ENCODE peak calls at places on chromosomes 1 and 21, in eight cellular contexts. One of them, this sample, is unnamed.

GRCh38 chr1:60573121-60573520 is 499.6 kb upstream of the C1orf87 start:
- DNase-seq in lower lobe of right lung: no peak
- DNase-seq in fibroblast of pulmonary artery: peak; percentile 73
- DNase-seq in AG09319: no peak
- DNase-seq in progenitor cell of endocrine pancreas: no peak
- DNase-seq in left ventricle myocardium inferior: no peak
- DNase-seq in cardiac muscle cell: peak; percentile 40
- DNase-seq in endodermal cell: no peak
- DNase-seq in this sample: no peak

GRCh38 chr1:218711884-218712674 is 366.9 kb downstream of the TGFB2 start:
- DNase-seq in lower lobe of right lung: no peak
- DNase-seq in fibroblast of pulmonary artery: peak; percentile 39
- DNase-seq in AG09319: peak; percentile 54
- DNase-seq in progenitor cell of endocrine pancreas: no peak
- DNase-seq in left ventricle myocardium inferior: no peak
- DNase-seq in cardiac muscle cell: peak; percentile 44
- DNase-seq in endodermal cell: no peak
- DNase-seq in this sample: no peak

GRCh38 chr1:227428803-227429202 is 110.5 kb upstream of the CDC42BPA start:
- DNase-seq in lower lobe of right lung: no peak
- DNase-seq in fibroblast of pulmonary artery: peak; percentile 94
- DNase-seq in AG09319: no peak
- DNase-seq in progenitor cell of endocrine pancreas: no peak
- DNase-seq in left ventricle myocardium inferior: no peak
- DNase-seq in cardiac muscle cell: peak; percentile 86
- DNase-seq in endodermal cell: no peak
- DNase-seq in this sample: no peak

GRCh38 chr1:58885998-58886397 is 102.2 kb upstream of the JUN start:
- DNase-seq in lower lobe of right lung: no peak
- DNase-seq in fibroblast of pulmonary artery: no peak
- DNase-seq in AG09319: no peak
- DNase-seq in progenitor cell of endocrine pancreas: no peak
- DNase-seq in left ventricle myocardium inferior: peak; percentile 45
- DNase-seq in cardiac muscle cell: peak; percentile 42
- DNase-seq in endodermal cell: no peak
- DNase-seq in this sample: no peak

GRCh38 chr1:222923506-222923905 is 108.7 kb downstream of the DISP1 start:
- DNase-seq in lower lobe of right lung: no peak
- DNase-seq in fibroblast of pulmonary artery: no peak
- DNase-seq in AG09319: no peak
- DNase-seq in progenitor cell of endocrine pancreas: no peak
- DNase-seq in left ventricle myocardium inferior: no peak
- DNase-seq in cardiac muscle cell: peak; percentile 17
- DNase-seq in endodermal cell: no peak
- DNase-seq in this sample: no peak

GRCh38 chr1:173410133-173410793 is 66.9 kb upstream of the PRDX6 start:
- DNase-seq in lower lobe of right lung: no peak
- DNase-seq in fibroblast of pulmonary artery: no peak
- DNase-seq in AG09319: no peak
- DNase-seq in progenitor cell of endocrine pancreas: no peak
- DNase-seq in left ventricle myocardium inferior: no peak
- DNase-seq in cardiac muscle cell: peak; percentile 33
- DNase-seq in endodermal cell: no peak
- DNase-seq in this sample: no peak

GRCh38 chr1:77742011-77742555 is 17.6 kb downstream of the USP33 start:
- DNase-seq in lower lobe of right lung: no peak
- DNase-seq in fibroblast of pulmonary artery: no peak
- DNase-seq in AG09319: no peak
- DNase-seq in progenitor cell of endocrine pancreas: no peak
- DNase-seq in left ventricle myocardium inferior: no peak
- DNase-seq in cardiac muscle cell: no peak
- DNase-seq in endodermal cell: no peak
- DNase-seq in this sample: no peak

GRCh38 chr1:43768168-43768567 is 60.8 kb downstream of the ST3GAL3 start:
- DNase-seq in lower lobe of right lung: no peak
- DNase-seq in fibroblast of pulmonary artery: no peak
- DNase-seq in AG09319: no peak
- DNase-seq in progenitor cell of endocrine pancreas: no peak
- DNase-seq in left ventricle myocardium inferior: no peak
- DNase-seq in cardiac muscle cell: no peak
- DNase-seq in endodermal cell: no peak
- DNase-seq in this sample: no peak

GRCh38 chr1:182120411-182121258 is 59.1 kb upstream of the ZNF648 start:
- DNase-seq in lower lobe of right lung: peak; percentile 62
- DNase-seq in fibroblast of pulmonary artery: peak; percentile 4
- DNase-seq in AG09319: peak; percentile 3
- DNase-seq in progenitor cell of endocrine pancreas: no peak
- DNase-seq in left ventricle myocardium inferior: peak; percentile 31
- DNase-seq in cardiac muscle cell: peak; percentile 43
- DNase-seq in endodermal cell: no peak
- DNase-seq in this sample: no peak

GRCh38 chr1:10824821-10825540 is 28.5 kb upstream of the CASZ1 start:
- DNase-seq in lower lobe of right lung: no peak
- DNase-seq in fibroblast of pulmonary artery: peak; percentile 79
- DNase-seq in AG09319: no peak
- DNase-seq in progenitor cell of endocrine pancreas: no peak
- DNase-seq in left ventricle myocardium inferior: no peak
- DNase-seq in cardiac muscle cell: peak; percentile 67
- DNase-seq in endodermal cell: peak; percentile 82
- DNase-seq in this sample: no peak

GRCh38 chr1:35202048-35202719 is 9.2 kb upstream of the SFPQ start:
- DNase-seq in lower lobe of right lung: no peak
- DNase-seq in fibroblast of pulmonary artery: peak; percentile 91
- DNase-seq in AG09319: peak; percentile 56
- DNase-seq in progenitor cell of endocrine pancreas: peak; percentile 48
- DNase-seq in left ventricle myocardium inferior: peak; percentile 39
- DNase-seq in cardiac muscle cell: peak; percentile 89
- DNase-seq in endodermal cell: peak; percentile 91
- DNase-seq in this sample: peak; percentile 74

GRCh38 chr1:77044133-77044849 is 174.9 kb downstream of the PIGK start:
- DNase-seq in lower lobe of right lung: no peak
- DNase-seq in fibroblast of pulmonary artery: no peak
- DNase-seq in AG09319: no peak
- DNase-seq in progenitor cell of endocrine pancreas: no peak
- DNase-seq in left ventricle myocardium inferior: no peak
- DNase-seq in cardiac muscle cell: no peak
- DNase-seq in endodermal cell: no peak
- DNase-seq in this sample: no peak

GRCh38 chr1:82515650-82516049 is 714.9 kb downstream of the ADGRL2 start:
- DNase-seq in lower lobe of right lung: no peak
- DNase-seq in fibroblast of pulmonary artery: peak; percentile 8
- DNase-seq in AG09319: no peak
- DNase-seq in progenitor cell of endocrine pancreas: no peak
- DNase-seq in left ventricle myocardium inferior: no peak
- DNase-seq in cardiac muscle cell: no peak
- DNase-seq in endodermal cell: no peak
- DNase-seq in this sample: no peak

GRCh38 chr1:32474954-32475353 is 10.1 kb downstream of the ZBTB8B start:
- DNase-seq in lower lobe of right lung: no peak
- DNase-seq in fibroblast of pulmonary artery: no peak
- DNase-seq in AG09319: no peak
- DNase-seq in progenitor cell of endocrine pancreas: no peak
- DNase-seq in left ventricle myocardium inferior: no peak
- DNase-seq in cardiac muscle cell: no peak
- DNase-seq in endodermal cell: no peak
- DNase-seq in this sample: no peak

GRCh38 chr1:153534933-153535663 is 693 bp downstream of the S100A6 start:
- DNase-seq in lower lobe of right lung: peak; percentile 85
- DNase-seq in fibroblast of pulmonary artery: no peak
- DNase-seq in AG09319: no peak
- DNase-seq in progenitor cell of endocrine pancreas: no peak
- DNase-seq in left ventricle myocardium inferior: peak; percentile 68
- DNase-seq in cardiac muscle cell: peak; percentile 37
- DNase-seq in endodermal cell: peak; percentile 47
- DNase-seq in this sample: no peak

GRCh38 chr1:99682291-99682751 is 36.4 kb downstream of the PALMD start:
- DNase-seq in lower lobe of right lung: no peak
- DNase-seq in fibroblast of pulmonary artery: peak; percentile 88
- DNase-seq in AG09319: no peak
- DNase-seq in progenitor cell of endocrine pancreas: no peak
- DNase-seq in left ventricle myocardium inferior: no peak
- DNase-seq in cardiac muscle cell: peak; percentile 73
- DNase-seq in endodermal cell: no peak
- DNase-seq in this sample: no peak

GRCh38 chr1:70038025-70038424 is 167.4 kb downstream of the LRRC40 start:
- DNase-seq in lower lobe of right lung: no peak
- DNase-seq in fibroblast of pulmonary artery: peak; percentile 5
- DNase-seq in AG09319: no peak
- DNase-seq in progenitor cell of endocrine pancreas: no peak
- DNase-seq in left ventricle myocardium inferior: no peak
- DNase-seq in cardiac muscle cell: peak; percentile 33
- DNase-seq in endodermal cell: no peak
- DNase-seq in this sample: no peak

GRCh38 chr1:151993734-151994496 is at the start of gene S100A10:
- DNase-seq in lower lobe of right lung: peak; percentile 89
- DNase-seq in fibroblast of pulmonary artery: peak; percentile 70
- DNase-seq in AG09319: peak; percentile 70
- DNase-seq in progenitor cell of endocrine pancreas: peak; percentile 61
- DNase-seq in left ventricle myocardium inferior: peak; percentile 85
- DNase-seq in cardiac muscle cell: peak; percentile 84
- DNase-seq in endodermal cell: peak; percentile 87
- DNase-seq in this sample: peak; percentile 40

GRCh38 chr1:199292873-199293272 is 654.0 kb downstream of the PTPRC start:
- DNase-seq in lower lobe of right lung: no peak
- DNase-seq in fibroblast of pulmonary artery: no peak
- DNase-seq in AG09319: no peak
- DNase-seq in progenitor cell of endocrine pancreas: no peak
- DNase-seq in left ventricle myocardium inferior: no peak
- DNase-seq in cardiac muscle cell: no peak
- DNase-seq in endodermal cell: no peak
- DNase-seq in this sample: no peak

GRCh38 chr1:208759250-208759649 is 515.1 kb upstream of the PLXNA2 start:
- DNase-seq in lower lobe of right lung: no peak
- DNase-seq in fibroblast of pulmonary artery: no peak
- DNase-seq in AG09319: no peak
- DNase-seq in progenitor cell of endocrine pancreas: no peak
- DNase-seq in left ventricle myocardium inferior: no peak
- DNase-seq in cardiac muscle cell: no peak
- DNase-seq in endodermal cell: no peak
- DNase-seq in this sample: no peak

GRCh38 chr1:176879784-176880620 is 284.5 kb downstream of the ASTN1 start:
- DNase-seq in lower lobe of right lung: no peak
- DNase-seq in fibroblast of pulmonary artery: no peak
- DNase-seq in AG09319: no peak
- DNase-seq in progenitor cell of endocrine pancreas: no peak
- DNase-seq in left ventricle myocardium inferior: no peak
- DNase-seq in cardiac muscle cell: no peak
- DNase-seq in endodermal cell: no peak
- DNase-seq in this sample: no peak

GRCh38 chr1:77632216-77632615 is 50.2 kb downstream of the ZZZ3 start:
- DNase-seq in lower lobe of right lung: no peak
- DNase-seq in fibroblast of pulmonary artery: no peak
- DNase-seq in AG09319: no peak
- DNase-seq in progenitor cell of endocrine pancreas: no peak
- DNase-seq in left ventricle myocardium inferior: no peak
- DNase-seq in cardiac muscle cell: no peak
- DNase-seq in endodermal cell: no peak
- DNase-seq in this sample: no peak

GRCh38 chr1:95778217-95778616 is 544.2 kb downstream of the RWDD3 start:
- DNase-seq in lower lobe of right lung: no peak
- DNase-seq in fibroblast of pulmonary artery: no peak
- DNase-seq in AG09319: no peak
- DNase-seq in progenitor cell of endocrine pancreas: no peak
- DNase-seq in left ventricle myocardium inferior: no peak
- DNase-seq in cardiac muscle cell: no peak
- DNase-seq in endodermal cell: no peak
- DNase-seq in this sample: no peak

GRCh38 chr1:186311375-186312051 is 63.5 kb downstream of the TPR start:
- DNase-seq in lower lobe of right lung: no peak
- DNase-seq in fibroblast of pulmonary artery: no peak
- DNase-seq in AG09319: no peak
- DNase-seq in progenitor cell of endocrine pancreas: no peak
- DNase-seq in left ventricle myocardium inferior: no peak
- DNase-seq in cardiac muscle cell: no peak
- DNase-seq in endodermal cell: no peak
- DNase-seq in this sample: no peak

GRCh38 chr1:26148887-26149286 is 10.0 kb upstream of the FAM110D start:
- DNase-seq in lower lobe of right lung: no peak
- DNase-seq in fibroblast of pulmonary artery: no peak
- DNase-seq in AG09319: no peak
- DNase-seq in progenitor cell of endocrine pancreas: no peak
- DNase-seq in left ventricle myocardium inferior: no peak
- DNase-seq in cardiac muscle cell: no peak
- DNase-seq in endodermal cell: no peak
- DNase-seq in this sample: no peak

DNA sequence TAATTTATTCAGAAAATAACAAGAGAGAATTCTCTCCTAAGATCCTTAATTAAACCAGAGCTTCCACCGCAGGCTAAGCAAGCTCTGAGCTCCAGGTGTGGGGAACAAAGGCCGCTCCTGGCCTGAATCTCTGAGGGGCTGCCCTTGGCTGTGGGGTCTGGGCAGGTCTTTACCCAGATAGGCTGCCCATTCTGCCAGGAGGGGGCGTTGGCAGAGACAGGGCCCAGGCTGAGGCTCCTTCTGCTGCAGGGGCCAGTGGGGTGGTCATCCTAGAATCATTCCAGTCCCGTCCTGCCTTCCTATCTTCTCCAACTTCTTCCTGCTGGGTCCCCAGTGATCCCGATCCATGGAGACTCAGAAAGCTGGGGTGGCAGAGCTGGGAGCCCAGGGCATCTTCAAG is 82.9 kb upstream of the POU3F1 start:
- DNase-seq in lower lobe of right lung: no peak
- DNase-seq in fibroblast of pulmonary artery: no peak
- DNase-seq in AG09319: no peak
- DNase-seq in progenitor cell of endocrine pancreas: no peak
- DNase-seq in left ventricle myocardium inferior: no peak
- DNase-seq in cardiac muscle cell: no peak
- DNase-seq in endodermal cell: peak; percentile 81
- DNase-seq in this sample: no peak
- TF ChIP-seq CTCF in lower lobe of right lung: no peak
- TF ChIP-seq CTCF in fibroblast of pulmonary artery: no peak
- TF ChIP-seq CTCF in AG09319: no peak
- TF ChIP-seq CTCF in progenitor cell of endocrine pancreas: peak; percentile 25
- TF ChIP-seq CTCF in left ventricle myocardium inferior: no peak
- TF ChIP-seq CTCF in cardiac muscle cell: no peak
- TF ChIP-seq CTCF in endodermal cell: peak; percentile 68
- TF ChIP-seq CTCF in this sample: no peak

GRCh38 chr1:206828765-206829164 is 36.7 kb upstream of the IL20 start:
- DNase-seq in lower lobe of right lung: no peak
- DNase-seq in fibroblast of pulmonary artery: no peak
- DNase-seq in AG09319: no peak
- DNase-seq in progenitor cell of endocrine pancreas: no peak
- DNase-seq in left ventricle myocardium inferior: no peak
- DNase-seq in cardiac muscle cell: no peak
- DNase-seq in endodermal cell: no peak
- DNase-seq in this sample: no peak
- TF ChIP-seq CTCF in lower lobe of right lung: no peak
- TF ChIP-seq CTCF in fibroblast of pulmonary artery: peak; percentile 6
- TF ChIP-seq CTCF in AG09319: no peak
- TF ChIP-seq CTCF in progenitor cell of endocrine pancreas: no peak
- TF ChIP-seq CTCF in left ventricle myocardium inferior: no peak
- TF ChIP-seq CTCF in cardiac muscle cell: no peak
- TF ChIP-seq CTCF in endodermal cell: peak; percentile 45
- TF ChIP-seq CTCF in this sample: peak; percentile 15

GRCh38 chr21:31780944-31781343 is 49.0 kb upstream of the SCAF4 start:
- DNase-seq in lower lobe of right lung: no peak
- DNase-seq in fibroblast of pulmonary artery: no peak
- DNase-seq in AG09319: no peak
- DNase-seq in progenitor cell of endocrine pancreas: no peak
- DNase-seq in left ventricle myocardium inferior: no peak
- DNase-seq in cardiac muscle cell: no peak
- DNase-seq in endodermal cell: no peak
- DNase-seq in this sample: no peak
- TF ChIP-seq CTCF in lower lobe of right lung: no peak
- TF ChIP-seq CTCF in fibroblast of pulmonary artery: no peak
- TF ChIP-seq CTCF in AG09319: no peak
- TF ChIP-seq CTCF in progenitor cell of endocrine pancreas: peak; percentile 31
- TF ChIP-seq CTCF in left ventricle myocardium inferior: no peak
- TF ChIP-seq CTCF in cardiac muscle cell: no peak
- TF ChIP-seq CTCF in endodermal cell: peak; percentile 44
- TF ChIP-seq CTCF in this sample: peak; percentile 62

GRCh38 chr1:115543247-115543646 is 98.5 kb upstream of the VANGL1 start:
- DNase-seq in lower lobe of right lung: no peak
- DNase-seq in fibroblast of pulmonary artery: no peak
- DNase-seq in AG09319: no peak
- DNase-seq in progenitor cell of endocrine pancreas: no peak
- DNase-seq in left ventricle myocardium inferior: no peak
- DNase-seq in cardiac muscle cell: no peak
- DNase-seq in endodermal cell: no peak
- DNase-seq in this sample: no peak
- TF ChIP-seq CTCF in lower lobe of right lung: no peak
- TF ChIP-seq CTCF in fibroblast of pulmonary artery: no peak
- TF ChIP-seq CTCF in AG09319: no peak
- TF ChIP-seq CTCF in progenitor cell of endocrine pancreas: no peak
- TF ChIP-seq CTCF in left ventricle myocardium inferior: no peak
- TF ChIP-seq CTCF in cardiac muscle cell: no peak
- TF ChIP-seq CTCF in endodermal cell: peak; percentile 48
- TF ChIP-seq CTCF in this sample: no peak